ENCODE peak calls at places on chromosome 13, in five cellular contexts. L is GM23248, Y is adrenal gland, V is RWPE1, X is breast epithelium. T is an unnamed sample.

GRCh38 chr13:102799544-102800144 is 725 bp downstream of the BIVM start:
- DNase-seq in L (peak; percentile 61), V (peak; percentile 13), Y (no peak), X (no peak), T (peak; percentile 33)

GRCh38 chr13:56198350-56198749 is 942.4 kb upstream of the PRR20A start:
- DNase-seq in L (no peak), X (no peak), V (no peak), Y (no peak), T (no peak)

GRCh38 chr13:86402500-86402899 is 603.3 kb upstream of the SLITRK6 start:
- DNase-seq in L (no peak), X (no peak), V (no peak), Y (no peak), T (no peak)

GRCh38 chr13:98405107-98405571 is 171.8 kb downstream of the STK24 start:
- DNase-seq in L (peak; percentile 43), Y (no peak), X (no peak), V (no peak), T (peak; percentile 28)

GRCh38 chr13:51091839-51092238 is 19.2 kb downstream of the C13orf42 start:
- DNase-seq in Y (no peak), X (no peak), V (no peak), L (no peak), T (no peak)

GRCh38 chr13:106369091-106369490 is 166.4 kb downstream of the EFNB2 start:
- DNase-seq in Y (no peak), V (no peak), X (no peak), L (no peak), T (no peak)

GRCh38 chr13:31485651-31486051 is 253.7 kb upstream of the RXFP2 start:
- DNase-seq in V (no peak), Y (no peak), X (no peak), L (peak; percentile 60), T (no peak)

GRCh38 chr13:67857581-67858310 is 627.6 kb upstream of the PCDH9 start:
- DNase-seq in V (no peak), X (no peak), L (no peak), Y (peak; percentile 66), T (no peak)

GRCh38 chr13:91459485-91459884 is 61.1 kb downstream of the GPC5 start:
- DNase-seq in L (no peak), X (no peak), V (no peak), Y (no peak), T (no peak)

GRCh38 chr13:42395066-42395821 is 123.3 kb downstream of the AKAP11 start:
- DNase-seq in Y (no peak), X (no peak), L (no peak), V (no peak), T (no peak)

GRCh38 chr13:82165396-82166174 is 1716.7 kb downstream of the SLITRK1 start:
- DNase-seq in Y (no peak), L (no peak), V (no peak), X (no peak), T (no peak)

GRCh38 chr13:73572824-73573223 is 514.0 kb downstream of the KLF5 start:
- DNase-seq in V (no peak), L (no peak), X (no peak), Y (no peak), T (no peak)

GRCh38 chr13:26202365-26202972 is 19.6 kb downstream of the RNF6 start:
- DNase-seq in L (peak; percentile 57), V (no peak), X (no peak), Y (no peak), T (no peak)

GRCh38 chr13:59061621-59062020 is 1102.1 kb downstream of the DIAPH3 start:
- DNase-seq in X (no peak), L (no peak), V (no peak), Y (no peak), T (no peak)

GRCh38 chr13:102702965-102703720 is 8.3 kb upstream of the METTL21C start:
- DNase-seq in Y (no peak), V (no peak), X (no peak), L (peak; percentile 36), T (no peak)

GRCh38 chr13:25169356-25169755 is 2.7 kb downstream of the AMER2 start:
- DNase-seq in Y (no peak), V (no peak), X (no peak), L (no peak), T (no peak)

GRCh38 chr13:52804202-52804641 is 44.2 kb downstream of the PCDH8 start:
- DNase-seq in X (no peak), V (no peak), L (no peak), Y (no peak), T (no peak)

GRCh38 chr13:50235604-50236003 is 220.4 kb downstream of the KCNRG start:
- DNase-seq in Y (no peak), L (no peak), V (no peak), X (no peak), T (no peak)

GRCh38 chr13:44869167-44869566 is 120.1 kb downstream of the NUFIP1 start:
- DNase-seq in L (no peak), Y (no peak), X (no peak), V (no peak), T (no peak)

GRCh38 chr13:80379245-80379644 is 38.3 kb upstream of the SPRY2 start:
- DNase-seq in L (peak; percentile 84), X (no peak), Y (no peak), V (peak; percentile 50), T (no peak)

GRCh38 chr13:95954266-95954665 is 98.9 kb downstream of the UGGT2 start:
- DNase-seq in X (no peak), V (no peak), Y (no peak), L (no peak), T (no peak)